ENCODE peak calls at places on chromosomes 6 and 20, in seven cellular contexts. C, G, S, J, I, U and K are unnamed samples.

GRCh38 chr6:110448846-110449544 is 27.4 kb downstream of the SLC22A16 start:
- DNase-seq in G (no peak), U (no peak), S (no peak), C (no peak), J (no peak), I (no peak), K (no peak)

GRCh38 chr20:58219342-58219700 is 9.1 kb downstream of the ANKRD60 start:
- DNase-seq in S (peak; percentile 63), U (no peak), C (peak; percentile 24), G (no peak), I (peak; percentile 86), J (no peak), K (no peak)

GRCh38 chr20:53736122-53736756 is 142.6 kb upstream of the ZNF217 start:
- DNase-seq in J (no peak), G (no peak), C (no peak), U (no peak), S (peak; percentile 83), I (no peak), K (no peak)

GRCh38 chr6:28816909-28817807 is 106.6 kb downstream of the TRIM27 start:
- DNase-seq in C (no peak), I (peak; percentile 77), J (no peak), S (no peak), G (no peak), U (peak; percentile 22), K (no peak)

GRCh38 chr6:14754636-14755513 is 491.0 kb upstream of the JARID2 start:
- DNase-seq in S (no peak), I (no peak), J (no peak), U (no peak), G (no peak), C (no peak), K (no peak)

GRCh38 chr6:1295420-1295819 is 16.5 kb upstream of the FOXQ1 start:
- DNase-seq in G (no peak), C (no peak), J (no peak), I (no peak), U (no peak), S (no peak), K (no peak)

GRCh38 chr6:88004707-88005106 is 42.9 kb upstream of the SPACA1 start:
- DNase-seq in S (peak; percentile 13), G (no peak), I (no peak), C (no peak), U (no peak), J (no peak), K (no peak)

GRCh38 chr20:22411568-22412450 is 172.6 kb downstream of the FOXA2 start:
- DNase-seq in C (no peak), J (no peak), U (no peak), S (peak; percentile 85), G (no peak), I (no peak), K (no peak)

GRCh38 chr6:6736753-6737654 is 148.5 kb downstream of the LY86 start:
- DNase-seq in C (no peak), U (peak; percentile 51), J (peak; percentile 85), I (no peak), S (peak; percentile 6), G (no peak), K (no peak)

GRCh38 chr20:57473246-57474042 is 51.5 kb downstream of the CTCFL start:
- DNase-seq in U (no peak), S (no peak), J (peak; percentile 80), G (no peak), C (peak; percentile 81), I (no peak), K (no peak)

GRCh38 chr6:82363368-82364086 is at the start of gene TPBG:
- DNase-seq in G (peak; percentile 18), I (peak; percentile 86), J (no peak), C (peak; percentile 90), U (peak; percentile 70), S (peak; percentile 64), K (peak; percentile 76)

GRCh38 chr20:21028436-21028835 is 77.7 kb downstream of the LINC00237 start:
- DNase-seq in U (no peak), I (no peak), C (no peak), S (no peak), J (no peak), G (no peak), K (no peak)

GRCh38 chr20:58835231-58835630 is 15.5 kb downstream of the GNAS-AS1 start:
- DNase-seq in U (no peak), J (no peak), C (no peak), I (no peak), S (no peak), G (no peak), K (no peak)

GRCh38 chr6:157274116-157274470 is 49.2 kb downstream of the TMEM242 start:
- DNase-seq in G (no peak), U (no peak), I (no peak), J (no peak), S (no peak), C (no peak), K (no peak)

GRCh38 chr20:35771367-35771688 is 487 bp upstream of the PHF20 start:
- DNase-seq in C (no peak), S (no peak), J (no peak), I (no peak), G (no peak), U (no peak), K (no peak)

GRCh38 chr20:56989516-56989915 is 276.9 kb downstream of the BMP7 start:
- DNase-seq in U (no peak), S (no peak), I (no peak), G (no peak), C (no peak), J (no peak), K (no peak)

GRCh38 chr6:149060300-149060984 is 257.1 kb upstream of the TAB2 start:
- DNase-seq in S (peak; percentile 9), G (no peak), J (no peak), C (no peak), I (no peak), U (no peak), K (no peak)

GRCh38 chr6:99219788-99220187 is 129.7 kb downstream of the FAXC start:
- DNase-seq in S (peak; percentile 5), C (no peak), U (peak; percentile 56), G (no peak), I (no peak), J (no peak), K (no peak)

GRCh38 chr6:159399953-159400352 is 230.8 kb downstream of the FNDC1 start:
- DNase-seq in S (no peak), I (no peak), J (no peak), U (no peak), C (no peak), G (no peak), K (no peak)

GRCh38 chr6:11263185-11263817 is 30.8 kb upstream of the NEDD9 start:
- DNase-seq in G (no peak), S (peak; percentile 39), J (no peak), C (no peak), U (no peak), I (peak; percentile 45), K (no peak)

GRCh38 chr20:10665027-10665561 is 8.7 kb downstream of the JAG1 start:
- DNase-seq in G (no peak), C (no peak), S (no peak), J (no peak), U (no peak), I (no peak), K (no peak)

GRCh38 chr20:3865887-3866407 is 19.3 kb downstream of the MAVS start:
- DNase-seq in U (no peak), I (no peak), J (no peak), G (no peak), C (no peak), S (no peak), K (no peak)

GRCh38 chr20:4896971-4897497 is 104.3 kb downstream of the SLC23A2 start:
- DNase-seq in S (peak; percentile 58), J (peak; percentile 77), G (no peak), I (no peak), U (no peak), C (no peak), K (no peak)

GRCh38 chr6:628772-629171 is 28.1 kb downstream of the HUS1B start:
- DNase-seq in S (no peak), I (no peak), J (no peak), U (no peak), C (no peak), G (no peak), K (no peak)

GRCh38 chr6:31738048-31738979 is 1.5 kb upstream of the MSH5 start:
- DNase-seq in G (no peak), S (peak; percentile 90), J (peak; percentile 88), C (no peak), U (no peak), I (peak; percentile 68), K (no peak)